ENCODE peak calls at places on chromosomes 7 and 10, in nine cellular contexts. S is A549, K is adrenal gland, Y is kidney epithelial cell, Z is upper lobe of left lung, A is psoas muscle, W is endodermal cell, U is heart right ventricle, D is OCI-LY7. V is an unnamed sample.

GRCh38 chr7:4849390-4849789 is 12.4 kb downstream of the PAPOLB start:
- DNase-seq in S (peak), K (no peak), Y (no peak), Z (no peak), A (no peak), W (no peak), U (no peak), D (peak), V (peak)

GRCh38 chr7:108839091-108839490 is 269.4 kb downstream of the DNAJB9 start:
- DNase-seq in S (no peak), K (no peak), Y (no peak), Z (no peak), A (no peak), W (no peak), U (no peak), D (no peak), V (no peak)

GRCh38 chr7:877312-878232 is 1.2 kb downstream of the GET4 start:
- DNase-seq in S (no peak), K (peak), Y (no peak), Z (peak), A (no peak), W (peak), U (no peak), D (peak), V (no peak)

GRCh38 chr10:77357611-77358010 is 280.0 kb downstream of the KCNMA1 start:
- DNase-seq in S (peak), K (no peak), Y (no peak), Z (no peak), A (no peak), W (no peak), U (no peak), D (no peak), V (peak)

GRCh38 chr10:109957092-109957797 is 33.9 kb upstream of the XPNPEP1 start:
- DNase-seq in S (no peak), K (no peak), Y (no peak), Z (no peak), A (no peak), W (no peak), U (no peak), D (peak), V (no peak)

GRCh38 chr7:132149801-132150310 is 426.4 kb downstream of the PLXNA4 start:
- DNase-seq in S (no peak), K (no peak), Y (no peak), Z (no peak), A (no peak), W (no peak), U (no peak), D (no peak), V (no peak)

GRCh38 chr7:121138262-121138933 is 149.9 kb downstream of the CPED1 start:
- DNase-seq in S (no peak), K (no peak), Y (no peak), Z (no peak), A (no peak), W (no peak), U (no peak), D (peak), V (peak)

GRCh38 chr7:77338883-77339629 is 77.1 kb downstream of the GSAP start:
- DNase-seq in S (no peak), K (no peak), Y (no peak), Z (no peak), A (no peak), W (no peak), U (no peak), D (no peak), V (peak)

GRCh38 chr7:15503603-15504280 is 58.1 kb downstream of the AGMO start:
- DNase-seq in S (no peak), K (no peak), Y (no peak), Z (no peak), A (no peak), W (no peak), U (no peak), D (no peak), V (no peak)

GRCh38 chr7:44284216-44284615 is 41.2 kb downstream of the CAMK2B start:
- DNase-seq in S (no peak), K (peak), Y (no peak), Z (peak), A (peak), W (peak), U (peak), D (no peak), V (no peak)

GRCh38 chr10:9035355-9035754 is 980.9 kb downstream of the GATA3 start:
- DNase-seq in S (no peak), K (no peak), Y (no peak), Z (no peak), A (no peak), W (no peak), U (no peak), D (no peak), V (no peak)

GRCh38 chr7:74059681-74060588 is 23.7 kb upstream of the LIMK1 start:
- DNase-seq in S (peak), K (no peak), Y (no peak), Z (peak), A (no peak), W (no peak), U (peak), D (no peak), V (no peak)

GRCh38 chr10:122471531-122472177 is 10.3 kb downstream of the HTRA1 start:
- DNase-seq in S (no peak), K (no peak), Y (no peak), Z (no peak), A (no peak), W (peak), U (no peak), D (no peak), V (no peak)

GRCh38 chr7:120941064-120941463 is 9.5 kb upstream of the ING3 start:
- DNase-seq in S (no peak), K (no peak), Y (no peak), Z (no peak), A (no peak), W (no peak), U (no peak), D (peak), V (no peak)

GRCh38 chr10:100823194-100823593 is 77.8 kb downstream of the PAX2 start:
- DNase-seq in S (no peak), K (no peak), Y (no peak), Z (no peak), A (no peak), W (no peak), U (no peak), D (no peak), V (no peak)

GRCh38 chr7:70285176-70285575 is 686.9 kb downstream of the AUTS2 start:
- DNase-seq in S (no peak), K (no peak), Y (no peak), Z (no peak), A (no peak), W (no peak), U (no peak), D (no peak), V (no peak)

GRCh38 chr7:128435311-128435654 is 20.4 kb upstream of the HILPDA start:
- DNase-seq in S (peak), K (no peak), Y (no peak), Z (no peak), A (no peak), W (no peak), U (no peak), D (no peak), V (no peak)

GRCh38 chr10:89954787-89955566 is 253.6 kb downstream of the KIF20B start:
- DNase-seq in S (no peak), K (no peak), Y (no peak), Z (no peak), A (no peak), W (no peak), U (no peak), D (peak), V (no peak)

DNA sequence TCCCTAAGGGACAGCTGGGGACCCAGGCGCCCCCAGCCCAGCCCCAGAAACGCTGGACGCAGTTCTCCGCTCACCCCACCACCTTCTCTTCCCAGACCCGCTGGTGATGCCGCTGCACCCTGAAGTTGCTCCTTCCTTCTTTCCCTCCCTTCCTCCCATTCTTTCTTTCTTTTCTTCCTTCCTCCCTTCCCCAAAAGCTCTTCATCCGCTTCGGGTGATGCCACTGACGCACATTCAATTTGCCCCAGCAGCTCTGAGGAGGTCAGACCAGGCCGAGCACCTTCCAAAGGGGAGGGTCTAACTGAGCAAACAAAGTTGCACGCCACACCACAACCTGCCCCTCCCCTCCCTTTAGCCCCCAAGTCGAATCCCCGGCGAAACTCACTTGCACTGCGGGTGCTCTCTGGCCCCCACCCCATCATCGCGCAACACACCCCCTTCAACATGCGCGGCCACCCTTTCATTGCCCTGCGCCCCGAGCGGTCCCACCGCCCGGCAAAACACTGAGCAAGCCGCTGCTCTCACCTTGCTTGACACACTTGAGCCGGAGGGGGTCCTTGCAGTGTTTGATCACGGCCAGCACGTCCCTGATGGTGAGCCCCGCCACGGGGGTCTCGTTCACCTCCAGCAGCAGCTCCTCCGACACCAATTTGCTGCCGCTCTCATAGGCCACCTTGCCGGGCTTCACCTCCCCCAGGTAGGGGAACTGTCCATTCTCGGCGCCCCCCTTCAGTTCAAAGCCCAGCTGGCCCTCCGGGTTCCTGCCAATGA is 787 bp downstream of the MAGI2 start:
- DNase-seq in S (peak), K (peak), Y (no peak), Z (peak), A (peak), W (peak), U (peak), D (no peak), V (peak)
- H3K4me3 ChIP-seq in S (peak), K (peak), Y (peak), Z (peak), A (peak), W (peak), U (peak), D (no peak), V (peak)

GRCh38 chr7:143884276-143884977 is 17.5 kb downstream of the TCAF1 start:
- DNase-seq in S (no peak), K (no peak), Y (no peak), Z (no peak), A (no peak), W (no peak), U (no peak), D (no peak), V (no peak)
- H3K4me3 ChIP-seq in S (no peak), K (no peak), Y (peak), Z (peak), A (peak), W (peak), U (peak), D (no peak), V (peak)

GRCh38 chr7:88090671-88091070 is 129.2 kb downstream of the SRI start:
- DNase-seq in S (no peak), K (no peak), Y (no peak), Z (no peak), A (no peak), W (no peak), U (no peak), D (no peak), V (peak)

GRCh38 chr7:88090233-88090632 is 129.6 kb downstream of the SRI start:
- DNase-seq in S (no peak), K (no peak), Y (no peak), Z (no peak), A (no peak), W (no peak), U (no peak), D (no peak), V (no peak)

GRCh38 chr7:88092676-88092999 is 127.2 kb downstream of the SRI start:
- DNase-seq in S (no peak), K (no peak), Y (no peak), Z (no peak), A (no peak), W (no peak), U (no peak), D (no peak), V (no peak)

GRCh38 chr7:88089484-88090050 is 130.3 kb downstream of the SRI start:
- DNase-seq in S (no peak), K (no peak), Y (no peak), Z (no peak), A (no peak), W (no peak), U (no peak), D (no peak), V (no peak)

GRCh38 chr7:88091988-88092675 is 127.7 kb downstream of the SRI start:
- DNase-seq in S (no peak), K (no peak), Y (no peak), Z (no peak), A (no peak), W (no peak), U (no peak), D (no peak), V (no peak)
- H3K4me3 ChIP-seq in S (no peak), K (no peak), Y (no peak), Z (no peak), A (no peak), W (no peak), U (no peak), D (no peak), V (no peak)

GRCh38 chr7:90569368-90569767 is 26.8 kb upstream of the CDK14 start:
- DNase-seq in S (no peak), K (no peak), Y (no peak), Z (no peak), A (no peak), W (no peak), U (no peak), D (peak), V (no peak)
- H3K4me3 ChIP-seq in S (no peak), K (no peak), Y (no peak), Z (no peak), A (no peak), W (no peak), U (no peak), D (no peak), V (no peak)

GRCh38 chr10:79440281-79440680 is 5.1 kb downstream of the ZCCHC24 start:
- DNase-seq in S (no peak), K (no peak), Y (no peak), Z (no peak), A (no peak), W (no peak), U (no peak), D (no peak), V (no peak)

GRCh38 chr10:79443338-79444242 is 1.8 kb downstream of the ZCCHC24 start:
- DNase-seq in S (no peak), K (no peak), Y (no peak), Z (no peak), A (no peak), W (no peak), U (no peak), D (no peak), V (no peak)

GRCh38 chr10:79442171-79443040 is 3.0 kb downstream of the ZCCHC24 start:
- DNase-seq in S (no peak), K (no peak), Y (no peak), Z (no peak), A (no peak), W (no peak), U (no peak), D (no peak), V (no peak)

GRCh38 chr10:79438699-79439085 is 6.7 kb downstream of the ZCCHC24 start:
- DNase-seq in S (no peak), K (no peak), Y (no peak), Z (no peak), A (no peak), W (no peak), U (no peak), D (no peak), V (no peak)

DNA sequence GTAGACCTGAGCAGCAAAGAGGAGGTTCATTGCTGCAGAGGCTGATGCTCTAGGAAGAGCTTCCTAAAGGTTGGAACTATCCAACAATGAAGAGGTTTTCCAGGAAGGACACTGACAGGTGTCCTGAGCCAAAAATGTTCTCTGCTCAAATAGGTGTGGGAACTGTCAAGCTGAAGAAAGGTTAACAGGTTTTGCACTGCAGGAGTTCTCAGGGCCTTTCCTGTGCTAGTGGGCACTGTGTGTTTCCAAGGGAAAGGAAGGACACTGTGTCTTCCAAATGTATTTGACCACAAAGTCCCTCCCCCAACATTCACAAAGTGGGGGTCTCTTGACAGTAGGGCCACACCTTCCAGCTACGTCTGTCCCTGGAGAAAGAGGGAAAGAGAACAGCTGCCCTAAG is 4.0 kb downstream of the ZCCHC24 start:
- DNase-seq in S (no peak), K (no peak), Y (no peak), Z (no peak), A (no peak), W (no peak), U (no peak), D (no peak), V (no peak)
- H3K4me3 ChIP-seq in S (no peak), K (no peak), Y (no peak), Z (no peak), A (peak), W (no peak), U (no peak), D (no peak), V (no peak)